ENCODE peak calls at places on chromosome 6, in seven cellular contexts. One of them, this sample, is unnamed.

GRCh38 chr6:106181664-106182418 is 95.7 kb downstream of the PRDM1 start:
- DNase-seq in adrenal gland: no peak
- DNase-seq in brain microvascular endothelial cell: peak
- DNase-seq in endothelial cell: no peak
- DNase-seq in PC-9: no peak
- DNase-seq in cardiac muscle cell: no peak
- DNase-seq in dorsolateral prefrontal cortex: no peak
- DNase-seq in this sample: no peak

GRCh38 chr6:35581633-35582032 is 68.9 kb upstream of the TULP1 start:
- DNase-seq in adrenal gland: no peak
- DNase-seq in brain microvascular endothelial cell: no peak
- DNase-seq in cardiac muscle cell: no peak
- DNase-seq in PC-9: no peak
- DNase-seq in dorsolateral prefrontal cortex: no peak
- DNase-seq in endothelial cell: no peak
- DNase-seq in this sample: no peak

GRCh38 chr6:56250266-56250665 is 2.9 kb upstream of the COL21A1 start:
- DNase-seq in cardiac muscle cell: peak
- DNase-seq in brain microvascular endothelial cell: no peak
- DNase-seq in dorsolateral prefrontal cortex: no peak
- DNase-seq in PC-9: no peak
- DNase-seq in endothelial cell: no peak
- DNase-seq in adrenal gland: no peak
- DNase-seq in this sample: no peak

GRCh38 chr6:129031051-129031599 is 148.2 kb downstream of the LAMA2 start:
- DNase-seq in cardiac muscle cell: no peak
- DNase-seq in PC-9: no peak
- DNase-seq in dorsolateral prefrontal cortex: no peak
- DNase-seq in adrenal gland: no peak
- DNase-seq in endothelial cell: no peak
- DNase-seq in brain microvascular endothelial cell: peak
- DNase-seq in this sample: no peak

GRCh38 chr6:579339-579738 is 77.6 kb downstream of the HUS1B start:
- DNase-seq in endothelial cell: no peak
- DNase-seq in dorsolateral prefrontal cortex: no peak
- DNase-seq in cardiac muscle cell: peak
- DNase-seq in PC-9: no peak
- DNase-seq in brain microvascular endothelial cell: peak
- DNase-seq in adrenal gland: no peak
- DNase-seq in this sample: peak

GRCh38 chr6:3733321-3733925 is 18.1 kb downstream of the PXDC1 start:
- DNase-seq in endothelial cell: no peak
- DNase-seq in PC-9: no peak
- DNase-seq in adrenal gland: no peak
- DNase-seq in dorsolateral prefrontal cortex: no peak
- DNase-seq in cardiac muscle cell: no peak
- DNase-seq in brain microvascular endothelial cell: no peak
- DNase-seq in this sample: no peak

GRCh38 chr6:157558487-157559200 is 177.7 kb downstream of the ZDHHC14 start:
- DNase-seq in dorsolateral prefrontal cortex: no peak
- DNase-seq in PC-9: no peak
- DNase-seq in brain microvascular endothelial cell: no peak
- DNase-seq in adrenal gland: no peak
- DNase-seq in endothelial cell: no peak
- DNase-seq in cardiac muscle cell: no peak
- DNase-seq in this sample: no peak

GRCh38 chr6:1604347-1604990 is 5.2 kb upstream of the FOXC1 start:
- DNase-seq in cardiac muscle cell: peak
- DNase-seq in adrenal gland: peak
- DNase-seq in endothelial cell: peak
- DNase-seq in PC-9: no peak
- DNase-seq in brain microvascular endothelial cell: no peak
- DNase-seq in dorsolateral prefrontal cortex: peak
- DNase-seq in this sample: peak

GRCh38 chr6:99613705-99614429 is 7.2 kb downstream of the PRDM13 start:
- DNase-seq in cardiac muscle cell: peak
- DNase-seq in endothelial cell: no peak
- DNase-seq in brain microvascular endothelial cell: no peak
- DNase-seq in PC-9: no peak
- DNase-seq in adrenal gland: no peak
- DNase-seq in dorsolateral prefrontal cortex: no peak
- DNase-seq in this sample: peak

GRCh38 chr6:36916159-36916558 is 30.4 kb downstream of the C6orf89 start:
- DNase-seq in adrenal gland: no peak
- DNase-seq in PC-9: peak
- DNase-seq in cardiac muscle cell: no peak
- DNase-seq in endothelial cell: no peak
- DNase-seq in brain microvascular endothelial cell: no peak
- DNase-seq in dorsolateral prefrontal cortex: no peak
- DNase-seq in this sample: no peak

GRCh38 chr6:163334264-163334663 is 80.3 kb upstream of the QKI start:
- DNase-seq in dorsolateral prefrontal cortex: no peak
- DNase-seq in adrenal gland: peak
- DNase-seq in PC-9: no peak
- DNase-seq in endothelial cell: no peak
- DNase-seq in brain microvascular endothelial cell: no peak
- DNase-seq in cardiac muscle cell: no peak
- DNase-seq in this sample: no peak

GRCh38 chr6:32092760-32093497 is 16.2 kb downstream of the TNXB start:
- DNase-seq in brain microvascular endothelial cell: no peak
- DNase-seq in PC-9: no peak
- DNase-seq in endothelial cell: no peak
- DNase-seq in cardiac muscle cell: no peak
- DNase-seq in adrenal gland: no peak
- DNase-seq in dorsolateral prefrontal cortex: no peak
- DNase-seq in this sample: peak

GRCh38 chr6:157194643-157195042 is 128.7 kb downstream of the TMEM242 start:
- DNase-seq in brain microvascular endothelial cell: peak
- DNase-seq in dorsolateral prefrontal cortex: no peak
- DNase-seq in endothelial cell: no peak
- DNase-seq in cardiac muscle cell: no peak
- DNase-seq in PC-9: no peak
- DNase-seq in adrenal gland: no peak
- DNase-seq in this sample: no peak

GRCh38 chr6:41466437-41466990 is 79.7 kb upstream of the FOXP4 start:
- DNase-seq in PC-9: no peak
- DNase-seq in adrenal gland: no peak
- DNase-seq in dorsolateral prefrontal cortex: no peak
- DNase-seq in cardiac muscle cell: no peak
- DNase-seq in endothelial cell: no peak
- DNase-seq in brain microvascular endothelial cell: no peak
- DNase-seq in this sample: no peak

GRCh38 chr6:38039497-38039896 is 220.0 kb downstream of the ZFAND3 start:
- DNase-seq in endothelial cell: no peak
- DNase-seq in adrenal gland: no peak
- DNase-seq in brain microvascular endothelial cell: no peak
- DNase-seq in dorsolateral prefrontal cortex: no peak
- DNase-seq in PC-9: no peak
- DNase-seq in cardiac muscle cell: no peak
- DNase-seq in this sample: no peak

GRCh38 chr6:89553446-89553845 is 85.1 kb downstream of the LYRM2 start:
- DNase-seq in endothelial cell: no peak
- DNase-seq in cardiac muscle cell: no peak
- DNase-seq in adrenal gland: no peak
- DNase-seq in brain microvascular endothelial cell: no peak
- DNase-seq in PC-9: no peak
- DNase-seq in dorsolateral prefrontal cortex: no peak
- DNase-seq in this sample: no peak

GRCh38 chr6:35396991-35397390 is 54.6 kb downstream of the PPARD start:
- DNase-seq in dorsolateral prefrontal cortex: no peak
- DNase-seq in brain microvascular endothelial cell: no peak
- DNase-seq in adrenal gland: peak
- DNase-seq in endothelial cell: no peak
- DNase-seq in PC-9: peak
- DNase-seq in cardiac muscle cell: no peak
- DNase-seq in this sample: peak

GRCh38 chr6:142187209-142187608 is 40.1 kb downstream of the VTA1 start:
- DNase-seq in endothelial cell: no peak
- DNase-seq in dorsolateral prefrontal cortex: no peak
- DNase-seq in brain microvascular endothelial cell: peak
- DNase-seq in cardiac muscle cell: peak
- DNase-seq in adrenal gland: peak
- DNase-seq in PC-9: no peak
- DNase-seq in this sample: peak

GRCh38 chr6:44131880-44132279 is 4.5 kb downstream of the TMEM63B start:
- DNase-seq in endothelial cell: no peak
- DNase-seq in brain microvascular endothelial cell: no peak
- DNase-seq in adrenal gland: no peak
- DNase-seq in dorsolateral prefrontal cortex: no peak
- DNase-seq in cardiac muscle cell: no peak
- DNase-seq in PC-9: no peak
- DNase-seq in this sample: no peak

GRCh38 chr6:44133981-44134711 is 6.8 kb downstream of the TMEM63B start:
- DNase-seq in PC-9: no peak
- DNase-seq in brain microvascular endothelial cell: no peak
- DNase-seq in endothelial cell: no peak
- DNase-seq in adrenal gland: no peak
- DNase-seq in dorsolateral prefrontal cortex: no peak
- DNase-seq in cardiac muscle cell: no peak
- DNase-seq in this sample: no peak

GRCh38 chr6:44132476-44132875 is 5.1 kb downstream of the TMEM63B start:
- DNase-seq in dorsolateral prefrontal cortex: no peak
- DNase-seq in cardiac muscle cell: no peak
- DNase-seq in PC-9: no peak
- DNase-seq in adrenal gland: no peak
- DNase-seq in endothelial cell: no peak
- DNase-seq in brain microvascular endothelial cell: no peak
- DNase-seq in this sample: no peak

GRCh38 chr6:44135173-44135748 is 7.9 kb downstream of the TMEM63B start:
- DNase-seq in cardiac muscle cell: no peak
- DNase-seq in brain microvascular endothelial cell: no peak
- DNase-seq in dorsolateral prefrontal cortex: no peak
- DNase-seq in endothelial cell: no peak
- DNase-seq in adrenal gland: no peak
- DNase-seq in PC-9: no peak
- DNase-seq in this sample: peak

GRCh38 chr6:44133003-44133931 is 5.9 kb downstream of the TMEM63B start:
- DNase-seq in PC-9: peak
- DNase-seq in cardiac muscle cell: peak
- DNase-seq in adrenal gland: peak
- DNase-seq in dorsolateral prefrontal cortex: peak
- DNase-seq in endothelial cell: no peak
- DNase-seq in brain microvascular endothelial cell: no peak
- DNase-seq in this sample: peak
- TF ChIP-seq CTCF in PC-9: no peak
- TF ChIP-seq CTCF in cardiac muscle cell: no peak
- TF ChIP-seq CTCF in adrenal gland: no peak
- TF ChIP-seq CTCF in dorsolateral prefrontal cortex: no peak
- TF ChIP-seq CTCF in endothelial cell: no peak
- TF ChIP-seq CTCF in brain microvascular endothelial cell: no peak
- TF ChIP-seq CTCF in this sample: peak

DNA sequence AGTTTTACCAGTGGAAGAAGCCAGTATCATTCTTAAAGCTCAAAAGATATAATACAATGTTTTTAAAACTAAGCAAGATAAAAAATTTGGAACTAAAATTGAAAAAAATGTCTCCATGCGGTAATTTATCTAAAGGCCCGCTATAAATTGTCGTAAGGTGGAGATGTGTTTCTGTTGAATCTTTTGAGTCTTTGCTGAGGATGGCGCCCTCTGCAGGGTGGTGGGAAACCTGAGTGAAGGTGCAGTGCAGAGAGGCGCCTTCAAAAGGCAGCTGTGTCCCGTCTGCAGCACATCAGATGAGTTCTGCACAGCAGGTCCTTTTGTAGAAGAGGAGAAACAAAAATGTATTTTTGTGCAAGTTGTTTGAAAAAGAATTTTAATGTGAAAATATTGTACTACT is 29.4 kb upstream of the KIF25 start:
- DNase-seq in dorsolateral prefrontal cortex: no peak
- DNase-seq in PC-9: no peak
- DNase-seq in cardiac muscle cell: peak
- DNase-seq in endothelial cell: peak
- DNase-seq in brain microvascular endothelial cell: no peak
- DNase-seq in adrenal gland: peak
- DNase-seq in this sample: no peak
- TF ChIP-seq CTCF in dorsolateral prefrontal cortex: peak
- TF ChIP-seq CTCF in PC-9: peak
- TF ChIP-seq CTCF in cardiac muscle cell: peak
- TF ChIP-seq CTCF in endothelial cell: peak
- TF ChIP-seq CTCF in brain microvascular endothelial cell: peak
- TF ChIP-seq CTCF in adrenal gland: peak
- TF ChIP-seq CTCF in this sample: peak

GRCh38 chr6:169978615-169979161 is 227.3 kb downstream of the ERMARD start:
- DNase-seq in brain microvascular endothelial cell: no peak
- DNase-seq in PC-9: no peak
- DNase-seq in endothelial cell: no peak
- DNase-seq in adrenal gland: no peak
- DNase-seq in cardiac muscle cell: no peak
- DNase-seq in dorsolateral prefrontal cortex: peak
- DNase-seq in this sample: no peak
- TF ChIP-seq CTCF in brain microvascular endothelial cell: no peak
- TF ChIP-seq CTCF in PC-9: no peak
- TF ChIP-seq CTCF in endothelial cell: no peak
- TF ChIP-seq CTCF in adrenal gland: no peak
- TF ChIP-seq CTCF in cardiac muscle cell: no peak
- TF ChIP-seq CTCF in dorsolateral prefrontal cortex: no peak
- TF ChIP-seq CTCF in this sample: no peak

GRCh38 chr6:30829639-30830250 is 54.6 kb upstream of the DDR1 start:
- DNase-seq in brain microvascular endothelial cell: no peak
- DNase-seq in cardiac muscle cell: no peak
- DNase-seq in PC-9: no peak
- DNase-seq in adrenal gland: no peak
- DNase-seq in endothelial cell: no peak
- DNase-seq in dorsolateral prefrontal cortex: no peak
- DNase-seq in this sample: no peak
- TF ChIP-seq CTCF in brain microvascular endothelial cell: no peak
- TF ChIP-seq CTCF in cardiac muscle cell: no peak
- TF ChIP-seq CTCF in PC-9: no peak
- TF ChIP-seq CTCF in adrenal gland: no peak
- TF ChIP-seq CTCF in endothelial cell: no peak
- TF ChIP-seq CTCF in dorsolateral prefrontal cortex: no peak
- TF ChIP-seq CTCF in this sample: no peak

GRCh38 chr6:66930559-66931290 is 1223.7 kb upstream of the EYS start:
- DNase-seq in endothelial cell: no peak
- DNase-seq in adrenal gland: no peak
- DNase-seq in brain microvascular endothelial cell: no peak
- DNase-seq in dorsolateral prefrontal cortex: no peak
- DNase-seq in cardiac muscle cell: no peak
- DNase-seq in PC-9: no peak
- DNase-seq in this sample: no peak

GRCh38 chr6:66931787-66932186 is 1224.8 kb upstream of the EYS start:
- DNase-seq in dorsolateral prefrontal cortex: no peak
- DNase-seq in cardiac muscle cell: no peak
- DNase-seq in PC-9: no peak
- DNase-seq in endothelial cell: no peak
- DNase-seq in brain microvascular endothelial cell: no peak
- DNase-seq in adrenal gland: no peak
- DNase-seq in this sample: no peak

GRCh38 chr6:66926060-66926459 is 1219.0 kb upstream of the EYS start:
- DNase-seq in brain microvascular endothelial cell: peak
- DNase-seq in adrenal gland: peak
- DNase-seq in dorsolateral prefrontal cortex: no peak
- DNase-seq in PC-9: no peak
- DNase-seq in endothelial cell: no peak
- DNase-seq in cardiac muscle cell: no peak
- DNase-seq in this sample: no peak
- TF ChIP-seq CTCF in brain microvascular endothelial cell: no peak
- TF ChIP-seq CTCF in adrenal gland: no peak
- TF ChIP-seq CTCF in dorsolateral prefrontal cortex: no peak
- TF ChIP-seq CTCF in PC-9: peak
- TF ChIP-seq CTCF in endothelial cell: no peak
- TF ChIP-seq CTCF in cardiac muscle cell: no peak
- TF ChIP-seq CTCF in this sample: no peak

GRCh38 chr6:91358986-91359385 is 772.1 kb upstream of the MAP3K7 start:
- DNase-seq in PC-9: no peak
- DNase-seq in adrenal gland: no peak
- DNase-seq in cardiac muscle cell: no peak
- DNase-seq in dorsolateral prefrontal cortex: no peak
- DNase-seq in endothelial cell: no peak
- DNase-seq in brain microvascular endothelial cell: no peak
- DNase-seq in this sample: no peak
- TF ChIP-seq CTCF in PC-9: no peak
- TF ChIP-seq CTCF in adrenal gland: no peak
- TF ChIP-seq CTCF in cardiac muscle cell: no peak
- TF ChIP-seq CTCF in dorsolateral prefrontal cortex: no peak
- TF ChIP-seq CTCF in endothelial cell: no peak
- TF ChIP-seq CTCF in brain microvascular endothelial cell: no peak
- TF ChIP-seq CTCF in this sample: no peak

This sample was measured in hepatocyte.